ENCODE peak calls at places on chromosome 13, in eight cellular contexts. A, L, C, Q, Z, Y, P and G are unnamed samples.

GRCh38 chr13:90032841-90033493 is 1314.5 kb upstream of the MIR17HG start:
- DNase-seq in Q (peak; percentile 42), Z (no peak), Y (no peak), L (no peak), C (no peak), A (no peak), P (no peak), G (no peak)

GRCh38 chr13:43237616-43238015 is 214.2 kb downstream of the DNAJC15 start:
- DNase-seq in A (no peak), L (no peak), Y (no peak), C (no peak), P (no peak), Q (no peak), Z (no peak), G (no peak)

GRCh38 chr13:113421673-113422270 is 31.5 kb downstream of the ADPRHL1 start:
- DNase-seq in Z (no peak), A (no peak), L (no peak), Q (no peak), Y (no peak), C (no peak), P (peak; percentile 67), G (no peak)

GRCh38 chr13:98853791-98854191 is 101.3 kb upstream of the SLC15A1 start:
- DNase-seq in P (no peak), L (no peak), A (no peak), C (no peak), Q (no peak), Z (peak; percentile 57), Y (peak; percentile 58), G (peak; percentile 5)

GRCh38 chr13:19845758-19846157 is 17.7 kb downstream of the ZMYM5 start:
- DNase-seq in Y (no peak), C (no peak), A (peak; percentile 68), Z (no peak), P (peak; percentile 72), Q (no peak), L (no peak), G (peak; percentile 89)

GRCh38 chr13:44362394-44363040 is 11.1 kb upstream of the SERP2 start:
- DNase-seq in Y (no peak), Z (no peak), L (no peak), P (no peak), C (no peak), A (no peak), Q (no peak), G (no peak)

GRCh38 chr13:40536443-40537113 is 129.9 kb downstream of the FOXO1 start:
- DNase-seq in P (peak; percentile 74), Y (peak; percentile 83), A (no peak), Z (peak; percentile 52), C (no peak), L (no peak), Q (no peak), G (peak; percentile 52)

GRCh38 chr13:80363890-80364503 is 23.1 kb upstream of the SPRY2 start:
- DNase-seq in C (no peak), L (no peak), A (peak; percentile 58), Y (no peak), Q (no peak), P (peak; percentile 47), Z (no peak), G (no peak)

GRCh38 chr13:113805431-113806103 is 46.5 kb downstream of the TMEM255B start:
- DNase-seq in P (no peak), L (no peak), Z (no peak), Q (peak; percentile 54), C (no peak), A (no peak), Y (peak; percentile 36), G (no peak)

GRCh38 chr13:23544668-23545067 is 25.5 kb upstream of the TNFRSF19 start:
- DNase-seq in Y (no peak), Z (no peak), Q (no peak), L (no peak), P (no peak), C (no peak), A (no peak), G (no peak)

GRCh38 chr13:51832471-51833152 is 12.4 kb downstream of the TMEM272 start:
- DNase-seq in A (peak; percentile 72), Z (peak; percentile 26), P (no peak), Q (no peak), L (peak; percentile 49), C (peak; percentile 44), Y (no peak), G (no peak)

GRCh38 chr13:106156468-106156867 is 379.0 kb downstream of the EFNB2 start:
- DNase-seq in Q (no peak), Y (no peak), Z (no peak), C (no peak), A (no peak), P (peak; percentile 49), L (no peak), G (peak; percentile 95)

GRCh38 chr13:22561581-22561980 is 619.2 kb upstream of the SGCG start:
- DNase-seq in Y (no peak), C (no peak), P (no peak), L (no peak), Q (no peak), A (no peak), Z (no peak), G (no peak)

GRCh38 chr13:95020298-95020987 is 280.8 kb downstream of the ABCC4 start:
- DNase-seq in Z (no peak), P (no peak), L (no peak), Y (no peak), C (no peak), Q (no peak), A (no peak), G (peak; percentile 29)

GRCh38 chr13:41611385-41611784 is 154.0 kb downstream of the RGCC start:
- DNase-seq in Z (no peak), A (no peak), L (no peak), C (no peak), Q (no peak), P (no peak), Y (no peak), G (no peak)
- H3K27ac ChIP-seq in Z (no peak overlapping the region), A (no peak overlapping the region), L (no peak overlapping the region), C (peak overlapping the region; percentile 56), Q (no peak overlapping the region), P (peak overlapping the region; percentile 78), Y (peak overlapping the region; percentile 60), G (peak overlapping the region; percentile 75)

DNA sequence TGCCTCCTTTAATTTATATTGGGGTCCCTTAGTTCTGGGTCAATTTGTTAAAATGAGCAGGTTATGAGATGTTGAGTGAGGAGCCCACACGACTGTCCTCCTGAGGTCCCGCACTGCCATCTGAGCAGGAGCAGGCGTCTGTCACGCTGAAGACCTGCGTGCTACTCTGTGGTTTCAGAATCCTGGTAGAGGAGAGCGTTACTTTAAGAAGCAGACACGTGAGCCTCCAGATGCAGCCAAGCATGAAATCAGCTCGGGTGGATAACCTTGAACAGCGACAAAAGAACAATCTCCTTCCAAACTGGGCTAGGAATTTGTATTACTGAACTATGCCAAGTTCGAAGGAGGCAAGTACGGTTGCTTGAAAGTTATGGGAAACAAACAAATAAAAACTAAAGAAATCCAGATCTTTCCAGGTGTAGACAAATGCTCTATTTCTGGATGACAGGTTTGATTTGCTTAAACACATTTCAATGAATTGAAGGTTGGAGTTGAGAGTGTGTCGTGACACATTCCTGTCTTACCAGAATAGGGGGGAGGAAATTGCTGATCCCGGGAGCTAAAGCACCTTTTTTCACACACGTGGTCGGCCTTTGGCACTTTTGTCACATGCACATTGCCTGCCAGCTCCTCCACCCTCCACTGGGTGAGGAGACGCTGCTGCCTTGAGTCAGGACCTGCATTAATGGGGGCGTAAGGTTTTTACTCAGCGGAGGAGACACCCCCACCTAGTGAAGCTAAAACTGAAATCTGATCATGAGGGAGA is 945.5 kb upstream of the SLC10A2 start:
- DNase-seq in C (peak; percentile 11), A (no peak), Q (no peak), Y (peak; percentile 61), P (no peak), L (no peak), Z (no peak), G (no peak)
- H3K27ac ChIP-seq in C (no peak overlapping the region), A (no peak overlapping the region), Q (no peak overlapping the region), Y (peak overlapping the region; percentile 56), P (no peak overlapping the region), L (no peak overlapping the region), Z (no peak overlapping the region), G (no peak overlapping the region)

GRCh38 chr13:97145057-97145456 is 77.1 kb upstream of the MBNL2 start:
- DNase-seq in Q (no peak), P (no peak), Z (no peak), A (no peak), L (no peak), C (no peak), Y (no peak), G (no peak)

GRCh38 chr13:97148894-97149293 is 73.2 kb upstream of the MBNL2 start:
- DNase-seq in Z (no peak), Y (no peak), C (peak; percentile 21), P (no peak), A (no peak), Q (no peak), L (no peak), G (no peak)
- H3K27ac ChIP-seq in Z (no peak overlapping the region), Y (no peak overlapping the region), C (no peak overlapping the region), P (no peak overlapping the region), A (no peak overlapping the region), Q (no peak overlapping the region), L (no peak overlapping the region), G (no peak overlapping the region)

GRCh38 chr13:27252467-27252866 is 1.1 kb downstream of the RPL21 start:
- DNase-seq in C (no peak), L (no peak), Z (no peak), Q (no peak), P (no peak), A (no peak), Y (no peak), G (no peak)
- H3K27ac ChIP-seq in C (no peak overlapping the region), L (peak overlapping the region; percentile 94), Z (peak overlapping the region; percentile 94), Q (no peak overlapping the region), P (peak overlapping the region; percentile 95), A (peak overlapping the region; percentile 96), Y (peak overlapping the region; percentile 98), G (peak overlapping the region; percentile 95)